ENCODE peak calls at places on chromosomes 6 and 20, in six cellular contexts. W, F, U, A, S and Z are unnamed samples.

GRCh38 chr6:26064619-26065257 is 22.5 kb upstream of the HFE start:
- DNase-seq in W (peak), F (peak), U (no peak), A (peak), S (no peak), Z (peak)

GRCh38 chr20:12404941-12405340 is 487.2 kb downstream of the BTBD3 start:
- DNase-seq in W (no peak), F (no peak), U (no peak), A (no peak), S (no peak), Z (no peak)

GRCh38 chr6:129184808-129185366 is 301.9 kb downstream of the LAMA2 start:
- DNase-seq in W (no peak), F (no peak), U (no peak), A (no peak), S (no peak), Z (no peak)

GRCh38 chr20:36605309-36606170 is at the start of gene RAB5IF:
- DNase-seq in W (peak), F (peak), U (peak), A (peak), S (peak), Z (peak)

GRCh38 chr6:26380256-26380655 is 2.7 kb upstream of the BTN2A2 start:
- DNase-seq in W (no peak), F (no peak), U (no peak), A (no peak), S (no peak), Z (no peak)

GRCh38 chr20:15875446-15875845 is 697.8 kb downstream of the KIF16B start:
- DNase-seq in W (no peak), F (no peak), U (no peak), A (no peak), S (no peak), Z (no peak)

GRCh38 chr6:2986722-2987196 is 12.9 kb upstream of the NQO2 start:
- DNase-seq in W (no peak), F (no peak), U (no peak), A (no peak), S (no peak), Z (no peak)

GRCh38 chr6:446418-447366 is 55.1 kb downstream of the IRF4 start:
- DNase-seq in W (no peak), F (no peak), U (no peak), A (no peak), S (no peak), Z (no peak)

GRCh38 chr6:169263836-169264608 is 10.4 kb upstream of the THBS2 start:
- DNase-seq in W (no peak), F (peak), U (no peak), A (no peak), S (no peak), Z (peak)

GRCh38 chr6:117441824-117442264 is 16.1 kb upstream of the ROS1 start:
- DNase-seq in W (peak), F (no peak), U (no peak), A (no peak), S (no peak), Z (no peak)

GRCh38 chr6:14328163-14328562 is 210.6 kb downstream of the CD83 start:
- DNase-seq in W (no peak), F (no peak), U (no peak), A (no peak), S (no peak), Z (no peak)

GRCh38 chr6:12751694-12752304 is 35.2 kb downstream of the PHACTR1 start:
- DNase-seq in W (peak), F (no peak), U (no peak), A (no peak), S (no peak), Z (peak)

GRCh38 chr6:135506270-135506997 is 8.9 kb upstream of the AHI1 start:
- DNase-seq in W (peak), F (peak), U (no peak), A (no peak), S (no peak), Z (no peak)

GRCh38 chr6:8113260-8113659 is 10.9 kb upstream of the EEF1E1 start:
- DNase-seq in W (no peak), F (no peak), U (no peak), A (no peak), S (no peak), Z (no peak)

GRCh38 chr6:151681426-151682059 is 125.9 kb upstream of the ESR1 start:
- DNase-seq in W (peak), F (no peak), U (no peak), A (no peak), S (no peak), Z (no peak)

GRCh38 chr20:47561175-47561574 is 59.5 kb downstream of the NCOA3 start:
- DNase-seq in W (no peak), F (no peak), U (no peak), A (no peak), S (no peak), Z (no peak)

GRCh38 chr20:47568019-47568418 is 66.3 kb downstream of the NCOA3 start:
- DNase-seq in W (peak), F (no peak), U (no peak), A (no peak), S (no peak), Z (peak)

GRCh38 chr20:47568837-47569410 is 67.2 kb downstream of the NCOA3 start:
- DNase-seq in W (no peak), F (no peak), U (no peak), A (no peak), S (no peak), Z (no peak)

GRCh38 chr20:47561603-47562583 is 60.2 kb downstream of the NCOA3 start:
- DNase-seq in W (no peak), F (no peak), U (no peak), A (no peak), S (no peak), Z (no peak)

DNA sequence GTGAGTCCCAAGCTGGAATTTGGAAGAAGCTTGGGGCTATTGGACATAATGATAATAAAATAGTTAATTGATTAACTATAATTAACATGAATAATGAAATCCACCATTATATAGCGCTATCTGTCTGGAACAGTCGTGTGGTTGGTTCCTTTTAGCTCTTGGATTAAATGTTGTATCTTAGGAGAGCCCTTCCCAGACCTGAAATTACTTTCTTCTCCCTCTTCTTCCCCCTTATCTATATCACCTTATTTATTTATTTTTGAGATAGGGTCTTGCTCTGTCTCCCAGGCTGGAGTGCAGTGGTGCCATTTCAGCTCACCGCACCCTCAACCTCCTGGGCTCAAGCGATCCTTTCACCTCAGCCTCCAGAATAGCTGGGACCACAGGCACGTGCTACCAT is 64.6 kb downstream of the NCOA3 start:
- DNase-seq in W (no peak), F (no peak), U (no peak), A (no peak), S (no peak), Z (no peak)
- TF ChIP-seq JUND in W (no peak), F (no peak), U (no peak), A (no peak), S (no peak), Z (no peak)

DNA sequence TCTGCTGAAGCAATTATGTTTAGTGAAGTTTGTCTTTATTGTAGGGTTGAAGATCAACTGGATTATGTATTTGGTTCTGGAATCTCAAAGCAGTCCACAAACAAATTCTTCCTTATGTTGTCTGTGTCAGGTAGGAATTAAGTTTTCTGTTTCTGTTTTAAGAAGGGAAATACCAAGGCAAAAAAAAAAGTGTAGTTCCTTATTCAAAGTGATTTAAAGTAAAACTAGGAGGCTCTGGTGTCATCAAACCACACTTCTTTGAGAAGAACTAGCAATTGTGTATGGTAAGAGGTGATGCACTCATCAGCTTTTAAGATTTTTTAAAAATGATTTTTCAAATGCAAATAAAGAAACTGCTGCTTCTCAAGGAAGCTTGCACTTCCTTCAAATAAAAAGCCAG is 1.9 kb downstream of the FAM135A start:
- DNase-seq in W (no peak), F (no peak), U (no peak), A (no peak), S (no peak), Z (no peak)
- TF ChIP-seq JUND in W (no peak), F (no peak), U (no peak), A (no peak), S (no peak), Z (no peak)

GRCh38 chr6:154537942-154538341 is 27.5 kb upstream of the CNKSR3 start:
- DNase-seq in W (peak), F (no peak), U (no peak), A (no peak), S (no peak), Z (no peak)

GRCh38 chr6:154536922-154537449 is 26.5 kb upstream of the CNKSR3 start:
- DNase-seq in W (no peak), F (no peak), U (no peak), A (no peak), S (no peak), Z (no peak)

GRCh38 chr6:154538664-154539235 is 28.3 kb upstream of the CNKSR3 start:
- DNase-seq in W (no peak), F (no peak), U (no peak), A (no peak), S (no peak), Z (no peak)

GRCh38 chr6:154536255-154536654 is 25.8 kb upstream of the CNKSR3 start:
- DNase-seq in W (no peak), F (no peak), U (no peak), A (no peak), S (no peak), Z (no peak)

GRCh38 chr6:154537486-154537885 is 27.0 kb upstream of the CNKSR3 start:
- DNase-seq in W (no peak), F (no peak), U (no peak), A (no peak), S (no peak), Z (no peak)
- TF ChIP-seq JUND in W (no peak), F (no peak), U (no peak), A (no peak), S (no peak), Z (no peak)

GRCh38 chr6:46302176-46302575 is 131.4 kb upstream of the ENPP5 start:
- DNase-seq in W (no peak), F (no peak), U (no peak), A (no peak), S (no peak), Z (no peak)

GRCh38 chr6:46306429-46306828 is 135.6 kb upstream of the ENPP5 start:
- DNase-seq in W (no peak), F (no peak), U (no peak), A (no peak), S (no peak), Z (no peak)

GRCh38 chr6:46302816-46303215 is 132.0 kb upstream of the ENPP5 start:
- DNase-seq in W (no peak), F (no peak), U (no peak), A (no peak), S (no peak), Z (no peak)

GRCh38 chr6:46305833-46306232 is 135.1 kb upstream of the ENPP5 start:
- DNase-seq in W (no peak), F (no peak), U (no peak), A (no peak), S (no peak), Z (no peak)
- TF ChIP-seq JUND in W (no peak), F (no peak), U (no peak), A (no peak), S (no peak), Z (no peak)

DNA sequence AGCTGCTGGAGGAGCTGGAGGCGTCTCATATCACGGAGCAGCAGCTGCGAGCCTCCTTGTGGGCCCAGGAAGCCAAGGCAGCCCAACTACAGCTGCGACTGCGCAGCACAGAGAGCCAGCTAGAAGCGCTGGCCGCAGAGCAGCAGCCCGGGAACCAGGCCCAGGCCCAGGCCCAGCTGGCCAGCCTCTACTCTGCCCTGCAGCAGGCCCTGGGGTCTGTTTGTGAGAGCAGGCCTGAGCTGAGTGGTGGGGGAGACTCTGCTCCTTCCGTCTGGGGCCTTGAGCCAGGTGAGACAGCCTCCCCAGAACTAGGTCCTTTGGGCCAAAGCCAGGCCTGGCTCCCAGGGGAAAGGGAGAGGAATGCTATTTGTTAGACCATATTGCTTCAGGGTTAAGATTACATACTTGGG is 31.7 kb downstream of the C20orf173 start:
- DNase-seq in W (no peak), F (no peak), U (no peak), A (no peak), S (no peak), Z (no peak)
- TF ChIP-seq JUND in W (no peak), F (no peak), U (no peak), A (no peak), S (no peak), Z (no peak)

DNA sequence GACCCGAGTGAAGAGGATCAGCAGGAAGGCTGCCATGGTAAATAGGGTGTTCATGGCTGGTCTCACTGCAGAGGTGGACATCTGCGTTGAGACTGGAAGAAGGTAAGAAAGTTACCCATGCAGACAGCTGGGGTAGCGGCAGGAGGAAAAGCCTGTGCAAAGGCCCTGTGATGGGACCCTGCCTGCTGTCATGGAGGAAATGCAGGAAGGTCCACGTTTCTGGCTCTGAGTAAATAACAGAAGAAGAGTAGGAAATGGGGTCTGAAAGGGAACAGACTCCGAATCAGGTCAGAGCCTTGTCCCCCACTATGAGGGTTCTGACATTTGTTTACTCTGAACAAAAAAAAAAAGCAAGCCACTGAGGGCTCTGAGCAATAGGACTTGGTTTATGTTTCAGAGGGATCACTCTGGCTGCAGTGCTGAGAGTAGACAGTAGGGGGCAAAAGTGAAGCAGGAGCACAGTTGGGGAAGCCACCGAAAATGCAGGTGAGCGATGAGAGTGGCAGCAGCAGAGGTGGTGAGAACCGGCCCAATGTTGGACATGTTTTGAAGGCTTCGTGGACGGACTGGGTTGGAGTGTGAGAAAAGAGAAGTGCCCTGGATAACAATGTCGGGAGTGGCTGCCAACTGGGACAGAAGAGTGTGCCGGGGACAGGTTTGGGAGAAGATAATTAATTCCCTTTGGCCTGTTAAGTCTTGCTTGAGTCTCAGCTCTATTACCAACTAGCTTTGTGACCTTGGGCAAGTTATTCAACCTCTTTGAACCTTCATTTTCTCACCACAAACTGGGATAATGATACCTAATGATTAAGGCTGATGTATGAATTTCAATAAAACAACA is 57.9 kb upstream of the MAP7 start:
- DNase-seq in W (peak), F (peak), U (no peak), A (peak), S (peak), Z (no peak)
- TF ChIP-seq JUND in W (no peak), F (no peak), U (no peak), A (no peak), S (no peak), Z (no peak)